ENCODE peak calls at places on chromosomes 4 and X, in ten cellular contexts. V is sigmoid colon, E is body of pancreas, B is endodermal cell, C is IMR-90, Q is HCT116, X is LNCaP clone FGC, S is AG10803, D is psoas muscle, K is heart left ventricle. F is an unnamed sample.

GRCh38 chrX:93422693-93423092 is 250.7 kb downstream of the NAP1L3 start:
- DNase-seq in V (no peak), E (peak), B (peak), C (peak), Q (no peak), X (no peak), S (no peak), D (no peak), K (no peak), F (peak)

GRCh38 chrX:10404435-10404834 is 215.9 kb downstream of the MID1 start:
- DNase-seq in V (no peak), E (no peak), B (no peak), C (peak), Q (no peak), X (no peak), S (peak), D (no peak), K (no peak), F (no peak)

GRCh38 chr4:52640808-52641595 is 18.1 kb downstream of the USP46 start:
- DNase-seq in V (no peak), E (no peak), B (no peak), C (peak), Q (peak), X (no peak), S (peak), D (no peak), K (no peak), F (no peak)

GRCh38 chrX:70907900-70908299 is 611 bp downstream of the TEX11 start:
- DNase-seq in V (no peak), E (no peak), B (no peak), C (no peak), Q (no peak), X (no peak), S (no peak), D (no peak), K (no peak), F (no peak)

GRCh38 chr4:12409507-12410190 is 981.0 kb upstream of the HS3ST1 start:
- DNase-seq in V (no peak), E (no peak), B (no peak), C (no peak), Q (peak), X (no peak), S (no peak), D (no peak), K (no peak), F (no peak)

GRCh38 chr4:113684534-113685091 is 76.9 kb downstream of the CAMK2D start:
- DNase-seq in V (peak), E (peak), B (peak), C (peak), Q (no peak), X (no peak), S (peak), D (peak), K (peak), F (no peak)

GRCh38 chrX:119667111-119667928 is 25.6 kb downstream of the SEPTIN6 start:
- DNase-seq in V (no peak), E (no peak), B (no peak), C (no peak), Q (no peak), X (no peak), S (no peak), D (no peak), K (peak), F (no peak)

GRCh38 chr4:6194458-6195195 is 5.7 kb downstream of the JAKMIP1 start:
- DNase-seq in V (peak), E (no peak), B (peak), C (no peak), Q (no peak), X (no peak), S (no peak), D (no peak), K (no peak), F (no peak)

GRCh38 chr4:85522836-85523235 is 47.9 kb downstream of the ARHGAP24 start:
- DNase-seq in V (no peak), E (no peak), B (no peak), C (no peak), Q (no peak), X (no peak), S (peak), D (no peak), K (no peak), F (no peak)

GRCh38 chr4:45897934-45898585 is 225.8 kb downstream of the GABRG1 start:
- DNase-seq in V (no peak), E (no peak), B (no peak), C (no peak), Q (no peak), X (no peak), S (no peak), D (no peak), K (no peak), F (no peak)

GRCh38 chrX:39956803-39957394 is 140.9 kb downstream of the BCOR start:
- DNase-seq in V (no peak), E (no peak), B (no peak), C (no peak), Q (no peak), X (no peak), S (no peak), D (no peak), K (no peak), F (no peak)

GRCh38 chr4:177802665-177803064 is 360.4 kb upstream of the AGA start:
- DNase-seq in V (no peak), E (no peak), B (no peak), C (peak), Q (no peak), X (no peak), S (no peak), D (no peak), K (no peak), F (no peak)

GRCh38 chrX:39957816-39958561 is 139.8 kb downstream of the BCOR start:
- DNase-seq in V (no peak), E (no peak), B (no peak), C (peak), Q (no peak), X (no peak), S (peak), D (no peak), K (peak), F (no peak)

GRCh38 chr4:61511716-61512488 is 311.8 kb downstream of the ADGRL3 start:
- DNase-seq in V (no peak), E (no peak), B (no peak), C (peak), Q (no peak), X (no peak), S (peak), D (no peak), K (no peak), F (no peak)

GRCh38 chr4:112325522-112325921 is 28.4 kb downstream of the ALPK1 start:
- DNase-seq in V (no peak), E (no peak), B (no peak), C (no peak), Q (no peak), X (no peak), S (no peak), D (no peak), K (no peak), F (no peak)

GRCh38 chr4:140095694-140096482 is 58.1 kb downstream of the MAML3 start:
- DNase-seq in V (peak), E (peak), B (peak), C (peak), Q (peak), X (no peak), S (peak), D (peak), K (peak), F (no peak)

GRCh38 chr4:101355767-101356702 is 8.7 kb upstream of the PPP3CA start:
- DNase-seq in V (no peak), E (no peak), B (no peak), C (peak), Q (peak), X (no peak), S (peak), D (no peak), K (no peak), F (no peak)

GRCh38 chrX:2370436-2370835 is 130.3 kb downstream of the DHRSX start:
- DNase-seq in V (no peak), E (no peak), B (no peak), C (no peak), Q (no peak), X (no peak), S (peak), D (no peak), K (no peak), F (no peak)

GRCh38 chrX:69070949-69071650 is 94.2 kb downstream of the PJA1 start:
- DNase-seq in V (peak), E (peak), B (no peak), C (no peak), Q (no peak), X (no peak), S (no peak), D (peak), K (peak), F (no peak)

GRCh38 chr4:104728380-104729122 is 233.9 kb upstream of the CXXC4 start:
- DNase-seq in V (no peak), E (peak), B (no peak), C (peak), Q (peak), X (peak), S (peak), D (no peak), K (no peak), F (no peak)

GRCh38 chr4:35556387-35556786 is 687.9 kb downstream of the ARAP2 start:
- DNase-seq in V (no peak), E (no peak), B (no peak), C (no peak), Q (peak), X (no peak), S (no peak), D (no peak), K (no peak), F (no peak)

GRCh38 chr4:185839770-185840169 is 27.8 kb upstream of the SORBS2 start:
- DNase-seq in V (no peak), E (no peak), B (peak), C (peak), Q (no peak), X (no peak), S (no peak), D (no peak), K (no peak), F (no peak)

GRCh38 chr4:5517372-5517771 is 191.0 kb downstream of the EVC2 start:
- DNase-seq in V (no peak), E (no peak), B (no peak), C (peak), Q (no peak), X (no peak), S (no peak), D (no peak), K (no peak), F (no peak)

GRCh38 chr4:7518871-7519637 is 84.3 kb upstream of the PSAPL1 start:
- DNase-seq in V (no peak), E (no peak), B (no peak), C (no peak), Q (no peak), X (peak), S (no peak), D (no peak), K (peak), F (no peak)

GRCh38 chrX:119647089-119647488 is 40.9 kb upstream of the NKRF start:
- DNase-seq in V (no peak), E (no peak), B (no peak), C (no peak), Q (no peak), X (no peak), S (no peak), D (no peak), K (no peak), F (no peak)

GRCh38 chrX:110301194-110301593 is 16.7 kb downstream of the AMMECR1 start:
- DNase-seq in V (no peak), E (no peak), B (no peak), C (no peak), Q (no peak), X (no peak), S (no peak), D (no peak), K (no peak), F (no peak)

GRCh38 chr4:98728433-98728832 is 70.0 kb upstream of the TSPAN5 start:
- DNase-seq in V (no peak), E (no peak), B (no peak), C (peak), Q (no peak), X (no peak), S (peak), D (no peak), K (peak), F (peak)

GRCh38 chrX:102067966-102068723 is 57.3 kb upstream of the TCEAL2 start:
- DNase-seq in V (no peak), E (peak), B (peak), C (peak), Q (no peak), X (no peak), S (peak), D (no peak), K (no peak), F (peak)

GRCh38 chrX:87516716-87517115 is 886 bp upstream of the KLHL4 start:
- DNase-seq in V (no peak), E (no peak), B (no peak), C (peak), Q (no peak), X (no peak), S (no peak), D (no peak), K (no peak), F (no peak)

GRCh38 chr4:6331018-6331417 is 61.4 kb downstream of the WFS1 start:
- DNase-seq in V (no peak), E (no peak), B (peak), C (peak), Q (no peak), X (no peak), S (peak), D (no peak), K (no peak), F (no peak)

GRCh38 chrX:36916941-36917340 is 91.2 kb upstream of the FAM47C start:
- DNase-seq in V (no peak), E (no peak), B (no peak), C (no peak), Q (no peak), X (no peak), S (no peak), D (no peak), K (no peak), F (no peak)
- TF ChIP-seq CTCF in V (no peak), E (no peak), B (no peak), C (no peak), Q (no peak), X (no peak), S (no peak), D (no peak), K (no peak), F (no peak)

GRCh38 chr4:123786159-123786915 is 389.7 kb downstream of the SPRY1 start:
- DNase-seq in V (no peak), E (no peak), B (no peak), C (no peak), Q (no peak), X (no peak), S (no peak), D (no peak), K (no peak), F (no peak)

GRCh38 chr4:123785515-123785914 is 388.9 kb downstream of the SPRY1 start:
- DNase-seq in V (peak), E (peak), B (peak), C (peak), Q (no peak), X (no peak), S (peak), D (peak), K (peak), F (no peak)

GRCh38 chr4:123783936-123784335 is 387.3 kb downstream of the SPRY1 start:
- DNase-seq in V (no peak), E (no peak), B (no peak), C (peak), Q (no peak), X (no peak), S (peak), D (no peak), K (no peak), F (no peak)

GRCh38 chr4:123783091-123783765 is 386.6 kb downstream of the SPRY1 start:
- DNase-seq in V (no peak), E (no peak), B (no peak), C (peak), Q (no peak), X (no peak), S (peak), D (no peak), K (no peak), F (no peak)

GRCh38 chr4:123784626-123785025 is 388.0 kb downstream of the SPRY1 start:
- DNase-seq in V (no peak), E (no peak), B (no peak), C (no peak), Q (no peak), X (no peak), S (peak), D (no peak), K (no peak), F (no peak)
- TF ChIP-seq CTCF in V (no peak), E (no peak), B (no peak), C (no peak), Q (no peak), X (no peak), S (peak), D (no peak), K (no peak), F (no peak)

DNA sequence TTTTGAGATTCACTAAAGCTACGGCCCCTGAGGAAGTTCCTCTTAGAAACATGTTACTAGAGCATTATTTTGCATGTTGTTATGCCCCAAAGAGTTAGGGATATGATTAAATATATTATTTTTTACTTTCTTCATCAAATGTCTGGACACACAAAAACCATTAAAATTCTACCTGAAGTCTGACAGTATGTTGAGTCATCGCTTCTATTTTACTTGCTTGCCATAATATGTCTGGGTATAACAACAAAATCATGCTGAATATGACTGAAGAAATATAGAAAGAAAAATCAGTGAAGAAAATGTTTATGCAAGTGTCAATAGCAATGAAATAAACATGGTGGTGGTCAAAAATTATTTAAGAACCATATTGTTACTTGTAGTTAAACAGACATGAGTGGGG is 1818.5 kb upstream of the ADGRL3 start:
- DNase-seq in V (no peak), E (no peak), B (no peak), C (no peak), Q (no peak), X (no peak), S (no peak), D (no peak), K (no peak), F (no peak)
- TF ChIP-seq CTCF in V (no peak), E (no peak), B (no peak), C (no peak), Q (no peak), X (no peak), S (no peak), D (no peak), K (no peak), F (no peak)

GRCh38 chr4:188262464-188262863 is 123.2 kb downstream of the TRIML1 start:
- DNase-seq in V (no peak), E (no peak), B (no peak), C (peak), Q (no peak), X (no peak), S (no peak), D (no peak), K (no peak), F (no peak)

GRCh38 chr4:188270273-188271069 is 131.2 kb downstream of the TRIML1 start:
- DNase-seq in V (no peak), E (no peak), B (peak), C (no peak), Q (no peak), X (no peak), S (no peak), D (no peak), K (no peak), F (no peak)

GRCh38 chr4:188268081-188268908 is 129.1 kb downstream of the TRIML1 start:
- DNase-seq in V (no peak), E (no peak), B (no peak), C (no peak), Q (no peak), X (no peak), S (no peak), D (no peak), K (no peak), F (no peak)

DNA sequence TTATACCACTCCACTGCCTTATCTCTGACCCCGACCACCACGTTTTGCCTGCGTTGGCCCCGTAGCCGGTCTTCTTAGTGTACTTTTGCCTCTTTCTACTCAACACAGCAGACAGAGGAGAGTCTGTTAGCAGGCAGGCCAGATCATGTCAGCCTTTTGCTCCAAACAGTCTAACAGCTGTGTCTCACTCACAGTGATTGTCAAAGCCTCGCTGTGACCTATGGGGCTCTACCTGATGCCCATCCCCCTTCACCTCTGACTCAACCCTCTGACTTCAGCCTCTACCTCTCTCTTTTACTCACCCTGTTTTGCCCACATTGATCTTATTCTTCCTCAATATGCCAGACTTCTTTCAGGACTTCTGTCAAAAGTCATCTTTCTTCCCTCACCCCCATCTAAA is 127.1 kb downstream of the TRIML1 start:
- DNase-seq in V (no peak), E (no peak), B (no peak), C (no peak), Q (no peak), X (no peak), S (no peak), D (no peak), K (no peak), F (no peak)
- TF ChIP-seq CTCF in V (no peak), E (no peak), B (no peak), C (no peak), Q (no peak), X (no peak), S (no peak), D (no peak), K (no peak), F (no peak)

DNA sequence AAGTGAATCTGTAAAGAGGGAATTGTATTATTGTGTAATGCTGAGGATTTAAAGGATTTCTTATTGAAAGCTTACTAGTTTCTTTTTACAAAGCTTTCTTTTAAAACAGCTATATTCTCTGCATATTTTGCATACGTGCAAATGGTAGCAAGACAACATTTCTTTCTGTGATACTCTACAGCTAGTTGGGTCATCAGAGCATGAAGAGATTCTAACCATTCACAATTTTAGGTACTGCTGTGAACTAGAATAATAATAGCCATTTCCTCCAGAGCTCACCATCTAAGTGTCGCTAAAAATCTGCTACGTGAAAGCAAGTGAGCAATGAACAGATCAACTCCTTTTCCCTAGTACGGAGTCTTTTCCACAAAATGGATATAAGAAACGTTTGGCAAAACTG is 37.3 kb downstream of the ARHGAP6 start:
- DNase-seq in V (no peak), E (no peak), B (no peak), C (no peak), Q (no peak), X (no peak), S (no peak), D (no peak), K (no peak), F (no peak)
- TF ChIP-seq CTCF in V (no peak), E (no peak), B (no peak), C (no peak), Q (no peak), X (no peak), S (no peak), D (no peak), K (no peak), F (no peak)

DNA sequence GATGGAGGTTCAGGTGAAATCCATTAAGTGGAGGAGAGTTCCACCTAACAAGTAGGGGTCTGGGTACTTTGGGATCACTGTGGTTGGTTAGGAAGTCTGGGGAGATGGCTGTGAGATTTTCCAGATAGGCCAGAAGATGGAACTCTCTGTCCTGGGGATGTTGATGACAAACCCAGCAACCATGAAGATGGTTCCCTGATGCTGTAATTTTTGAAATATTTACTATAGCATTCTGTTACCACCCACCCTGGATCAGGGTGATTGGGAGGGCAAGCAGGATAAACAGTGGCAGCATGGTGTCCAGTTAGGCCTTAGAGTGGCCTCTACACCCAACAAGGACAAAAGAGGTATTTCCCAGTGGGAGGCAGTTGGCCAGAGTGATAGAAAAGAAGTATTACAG is 15.9 kb upstream of the NELFA start:
- DNase-seq in V (no peak), E (no peak), B (no peak), C (no peak), Q (no peak), X (no peak), S (no peak), D (no peak), K (no peak), F (no peak)
- TF ChIP-seq CTCF in V (no peak), E (no peak), B (no peak), C (no peak), Q (no peak), X (no peak), S (no peak), D (no peak), K (no peak), F (no peak)

DNA sequence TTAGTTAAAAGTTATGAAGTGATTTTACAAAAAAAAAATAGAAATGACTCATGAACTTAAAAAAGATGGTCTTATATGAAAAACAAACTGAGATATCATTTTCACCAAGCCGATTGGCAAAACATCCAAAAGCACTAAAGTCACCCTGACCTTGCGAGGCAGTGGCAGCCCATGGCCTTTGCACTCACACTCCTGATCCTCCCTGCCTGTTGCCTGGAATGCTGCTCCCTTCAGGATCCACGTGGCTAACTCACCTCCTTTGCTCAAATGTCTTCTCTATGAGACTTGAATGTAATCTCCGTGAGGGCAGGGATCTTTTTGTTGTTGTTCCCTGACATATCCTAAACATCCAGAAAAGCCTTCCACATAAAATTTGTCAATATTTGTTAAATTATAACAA is 106.4 kb downstream of the RAPGEF2 start:
- DNase-seq in V (no peak), E (no peak), B (no peak), C (no peak), Q (no peak), X (no peak), S (no peak), D (no peak), K (no peak), F (no peak)
- TF ChIP-seq CTCF in V (no peak), E (no peak), B (peak), C (no peak), Q (no peak), X (no peak), S (no peak), D (no peak), K (no peak), F (no peak)